ENCODE peak calls at places on chromosomes 5 and 9, in five cellular contexts. One of them, this sample, is unnamed.

GRCh38 chr5:72436796-72437471 is 70.3 kb downstream of the ZNF366 start:
- DNase-seq in stimulated activated CD4-positive, alpha-beta T cell treated with anti-CD3 and anti-CD28 coated beads, Interleukin-1b, Interleukin-23, amount 100 ng/mL, for 4 hours: no peak
- DNase-seq in progenitor cell of endocrine pancreas: no peak
- DNase-seq in AG08396: no peak
- DNase-seq in COR-L47: no peak
- DNase-seq in this sample: no peak

GRCh38 chr9:12859704-12860251 is 85.0 kb downstream of the LURAP1L start:
- DNase-seq in stimulated activated CD4-positive, alpha-beta T cell treated with anti-CD3 and anti-CD28 coated beads, Interleukin-1b, Interleukin-23, amount 100 ng/mL, for 4 hours: no peak
- DNase-seq in progenitor cell of endocrine pancreas: no peak
- DNase-seq in AG08396: peak
- DNase-seq in COR-L47: peak
- DNase-seq in this sample: no peak

GRCh38 chr5:180097926-180098325 is 26.4 kb upstream of the RNF130 start:
- DNase-seq in stimulated activated CD4-positive, alpha-beta T cell treated with anti-CD3 and anti-CD28 coated beads, Interleukin-1b, Interleukin-23, amount 100 ng/mL, for 4 hours: no peak
- DNase-seq in progenitor cell of endocrine pancreas: no peak
- DNase-seq in AG08396: no peak
- DNase-seq in COR-L47: no peak
- DNase-seq in this sample: no peak

GRCh38 chr5:172412724-172413260 is 41.5 kb downstream of the SH3PXD2B start:
- DNase-seq in stimulated activated CD4-positive, alpha-beta T cell treated with anti-CD3 and anti-CD28 coated beads, Interleukin-1b, Interleukin-23, amount 100 ng/mL, for 4 hours: no peak
- DNase-seq in progenitor cell of endocrine pancreas: no peak
- DNase-seq in AG08396: peak
- DNase-seq in COR-L47: peak
- DNase-seq in this sample: no peak

GRCh38 chr5:139178582-139178917 is 19.6 kb downstream of the SIL1 start:
- DNase-seq in stimulated activated CD4-positive, alpha-beta T cell treated with anti-CD3 and anti-CD28 coated beads, Interleukin-1b, Interleukin-23, amount 100 ng/mL, for 4 hours: no peak
- DNase-seq in progenitor cell of endocrine pancreas: no peak
- DNase-seq in AG08396: no peak
- DNase-seq in COR-L47: no peak
- DNase-seq in this sample: no peak

GRCh38 chr9:83432104-83432627 is 106.0 kb downstream of the FRMD3 start:
- DNase-seq in stimulated activated CD4-positive, alpha-beta T cell treated with anti-CD3 and anti-CD28 coated beads, Interleukin-1b, Interleukin-23, amount 100 ng/mL, for 4 hours: no peak
- DNase-seq in progenitor cell of endocrine pancreas: no peak
- DNase-seq in AG08396: peak
- DNase-seq in COR-L47: no peak
- DNase-seq in this sample: no peak

GRCh38 chr9:136342191-136343120 is 15.1 kb downstream of the GPSM1 start:
- DNase-seq in stimulated activated CD4-positive, alpha-beta T cell treated with anti-CD3 and anti-CD28 coated beads, Interleukin-1b, Interleukin-23, amount 100 ng/mL, for 4 hours: peak
- DNase-seq in progenitor cell of endocrine pancreas: peak
- DNase-seq in AG08396: peak
- DNase-seq in COR-L47: no peak
- DNase-seq in this sample: peak

GRCh38 chr9:37289631-37290030 is 132.9 kb upstream of the GRHPR start:
- DNase-seq in stimulated activated CD4-positive, alpha-beta T cell treated with anti-CD3 and anti-CD28 coated beads, Interleukin-1b, Interleukin-23, amount 100 ng/mL, for 4 hours: no peak
- DNase-seq in progenitor cell of endocrine pancreas: no peak
- DNase-seq in AG08396: no peak
- DNase-seq in COR-L47: no peak
- DNase-seq in this sample: no peak

GRCh38 chr5:168939887-168940534 is 360.8 kb upstream of the PANK3 start:
- DNase-seq in stimulated activated CD4-positive, alpha-beta T cell treated with anti-CD3 and anti-CD28 coated beads, Interleukin-1b, Interleukin-23, amount 100 ng/mL, for 4 hours: no peak
- DNase-seq in progenitor cell of endocrine pancreas: no peak
- DNase-seq in AG08396: no peak
- DNase-seq in COR-L47: no peak
- DNase-seq in this sample: no peak

GRCh38 chr5:112119969-112120368 is 299.1 kb downstream of the EPB41L4A start:
- DNase-seq in stimulated activated CD4-positive, alpha-beta T cell treated with anti-CD3 and anti-CD28 coated beads, Interleukin-1b, Interleukin-23, amount 100 ng/mL, for 4 hours: no peak
- DNase-seq in progenitor cell of endocrine pancreas: no peak
- DNase-seq in AG08396: no peak
- DNase-seq in COR-L47: no peak
- DNase-seq in this sample: no peak

GRCh38 chr5:90983148-90983547 is 400.0 kb downstream of the ARRDC3 start:
- DNase-seq in stimulated activated CD4-positive, alpha-beta T cell treated with anti-CD3 and anti-CD28 coated beads, Interleukin-1b, Interleukin-23, amount 100 ng/mL, for 4 hours: no peak
- DNase-seq in progenitor cell of endocrine pancreas: no peak
- DNase-seq in AG08396: peak
- DNase-seq in COR-L47: no peak
- DNase-seq in this sample: no peak

GRCh38 chr9:118483677-118484076 is 779.5 kb downstream of the TLR4 start:
- DNase-seq in stimulated activated CD4-positive, alpha-beta T cell treated with anti-CD3 and anti-CD28 coated beads, Interleukin-1b, Interleukin-23, amount 100 ng/mL, for 4 hours: no peak
- DNase-seq in progenitor cell of endocrine pancreas: no peak
- DNase-seq in AG08396: no peak
- DNase-seq in COR-L47: no peak
- DNase-seq in this sample: no peak

GRCh38 chr5:60597570-60597969 is 102.4 kb downstream of the DEPDC1B start:
- DNase-seq in stimulated activated CD4-positive, alpha-beta T cell treated with anti-CD3 and anti-CD28 coated beads, Interleukin-1b, Interleukin-23, amount 100 ng/mL, for 4 hours: no peak
- DNase-seq in progenitor cell of endocrine pancreas: no peak
- DNase-seq in AG08396: no peak
- DNase-seq in COR-L47: no peak
- DNase-seq in this sample: no peak

GRCh38 chr5:102570747-102571146 is 71.9 kb upstream of the SLCO6A1 start:
- DNase-seq in stimulated activated CD4-positive, alpha-beta T cell treated with anti-CD3 and anti-CD28 coated beads, Interleukin-1b, Interleukin-23, amount 100 ng/mL, for 4 hours: no peak
- DNase-seq in progenitor cell of endocrine pancreas: no peak
- DNase-seq in AG08396: no peak
- DNase-seq in COR-L47: no peak
- DNase-seq in this sample: no peak

GRCh38 chr5:113569396-113569795 is 55.9 kb downstream of the YTHDC2 start:
- DNase-seq in stimulated activated CD4-positive, alpha-beta T cell treated with anti-CD3 and anti-CD28 coated beads, Interleukin-1b, Interleukin-23, amount 100 ng/mL, for 4 hours: no peak
- DNase-seq in progenitor cell of endocrine pancreas: no peak
- DNase-seq in AG08396: no peak
- DNase-seq in COR-L47: no peak
- DNase-seq in this sample: no peak

GRCh38 chr5:75886706-75887105 is 169.5 kb upstream of the POC5 start:
- DNase-seq in stimulated activated CD4-positive, alpha-beta T cell treated with anti-CD3 and anti-CD28 coated beads, Interleukin-1b, Interleukin-23, amount 100 ng/mL, for 4 hours: no peak
- DNase-seq in progenitor cell of endocrine pancreas: no peak
- DNase-seq in AG08396: no peak
- DNase-seq in COR-L47: no peak
- DNase-seq in this sample: no peak

GRCh38 chr5:20113031-20113685 is 125.2 kb upstream of the CDH18 start:
- DNase-seq in stimulated activated CD4-positive, alpha-beta T cell treated with anti-CD3 and anti-CD28 coated beads, Interleukin-1b, Interleukin-23, amount 100 ng/mL, for 4 hours: no peak
- DNase-seq in progenitor cell of endocrine pancreas: no peak
- DNase-seq in AG08396: no peak
- DNase-seq in COR-L47: peak
- DNase-seq in this sample: no peak

GRCh38 chr5:1285141-1285540 is 9.7 kb downstream of the TERT start:
- DNase-seq in stimulated activated CD4-positive, alpha-beta T cell treated with anti-CD3 and anti-CD28 coated beads, Interleukin-1b, Interleukin-23, amount 100 ng/mL, for 4 hours: no peak
- DNase-seq in progenitor cell of endocrine pancreas: no peak
- DNase-seq in AG08396: no peak
- DNase-seq in COR-L47: no peak
- DNase-seq in this sample: no peak

GRCh38 chr9:75880556-75880955 is 9.9 kb upstream of the PCSK5 start:
- DNase-seq in stimulated activated CD4-positive, alpha-beta T cell treated with anti-CD3 and anti-CD28 coated beads, Interleukin-1b, Interleukin-23, amount 100 ng/mL, for 4 hours: no peak
- DNase-seq in progenitor cell of endocrine pancreas: no peak
- DNase-seq in AG08396: no peak
- DNase-seq in COR-L47: no peak
- DNase-seq in this sample: no peak

GRCh38 chr9:95341262-95342011 is 23.9 kb upstream of the FANCC start:
- DNase-seq in stimulated activated CD4-positive, alpha-beta T cell treated with anti-CD3 and anti-CD28 coated beads, Interleukin-1b, Interleukin-23, amount 100 ng/mL, for 4 hours: no peak
- DNase-seq in progenitor cell of endocrine pancreas: no peak
- DNase-seq in AG08396: peak
- DNase-seq in COR-L47: peak
- DNase-seq in this sample: no peak

GRCh38 chr5:141747152-141747640 is 65.2 kb upstream of the ARAP3 start:
- DNase-seq in stimulated activated CD4-positive, alpha-beta T cell treated with anti-CD3 and anti-CD28 coated beads, Interleukin-1b, Interleukin-23, amount 100 ng/mL, for 4 hours: no peak
- DNase-seq in progenitor cell of endocrine pancreas: no peak
- DNase-seq in AG08396: peak
- DNase-seq in COR-L47: peak
- DNase-seq in this sample: no peak

GRCh38 chr5:59274130-59274529 is 619.4 kb downstream of the PDE4D start:
- DNase-seq in stimulated activated CD4-positive, alpha-beta T cell treated with anti-CD3 and anti-CD28 coated beads, Interleukin-1b, Interleukin-23, amount 100 ng/mL, for 4 hours: no peak
- DNase-seq in progenitor cell of endocrine pancreas: no peak
- DNase-seq in AG08396: no peak
- DNase-seq in COR-L47: no peak
- DNase-seq in this sample: no peak

GRCh38 chr9:87118594-87118993 is 171.3 kb upstream of the GAS1 start:
- DNase-seq in stimulated activated CD4-positive, alpha-beta T cell treated with anti-CD3 and anti-CD28 coated beads, Interleukin-1b, Interleukin-23, amount 100 ng/mL, for 4 hours: no peak
- DNase-seq in progenitor cell of endocrine pancreas: no peak
- DNase-seq in AG08396: no peak
- DNase-seq in COR-L47: no peak
- DNase-seq in this sample: no peak

GRCh38 chr5:142324377-142324870 is 397 bp downstream of the SPRY4 start:
- DNase-seq in stimulated activated CD4-positive, alpha-beta T cell treated with anti-CD3 and anti-CD28 coated beads, Interleukin-1b, Interleukin-23, amount 100 ng/mL, for 4 hours: no peak
- DNase-seq in progenitor cell of endocrine pancreas: peak
- DNase-seq in AG08396: peak
- DNase-seq in COR-L47: no peak
- DNase-seq in this sample: peak

GRCh38 chr9:127140842-127141675 is 18.6 kb upstream of the ANGPTL2 start:
- DNase-seq in stimulated activated CD4-positive, alpha-beta T cell treated with anti-CD3 and anti-CD28 coated beads, Interleukin-1b, Interleukin-23, amount 100 ng/mL, for 4 hours: no peak
- DNase-seq in progenitor cell of endocrine pancreas: no peak
- DNase-seq in AG08396: no peak
- DNase-seq in COR-L47: no peak
- DNase-seq in this sample: no peak

GRCh38 chr9:82031538-82032280 is 43.1 kb downstream of the SPATA31D1 start:
- DNase-seq in stimulated activated CD4-positive, alpha-beta T cell treated with anti-CD3 and anti-CD28 coated beads, Interleukin-1b, Interleukin-23, amount 100 ng/mL, for 4 hours: no peak
- DNase-seq in progenitor cell of endocrine pancreas: no peak
- DNase-seq in AG08396: peak
- DNase-seq in COR-L47: no peak
- DNase-seq in this sample: no peak

GRCh38 chr5:1016036-1016435 is 7.4 kb downstream of the NKD2 start:
- DNase-seq in stimulated activated CD4-positive, alpha-beta T cell treated with anti-CD3 and anti-CD28 coated beads, Interleukin-1b, Interleukin-23, amount 100 ng/mL, for 4 hours: no peak
- DNase-seq in progenitor cell of endocrine pancreas: no peak
- DNase-seq in AG08396: no peak
- DNase-seq in COR-L47: no peak
- DNase-seq in this sample: no peak

GRCh38 chr9:112881366-112881765 is 9.3 kb downstream of the SLC46A2 start:
- DNase-seq in stimulated activated CD4-positive, alpha-beta T cell treated with anti-CD3 and anti-CD28 coated beads, Interleukin-1b, Interleukin-23, amount 100 ng/mL, for 4 hours: no peak
- DNase-seq in progenitor cell of endocrine pancreas: no peak
- DNase-seq in AG08396: peak
- DNase-seq in COR-L47: no peak
- DNase-seq in this sample: no peak

GRCh38 chr5:1468629-1469527 is 23.6 kb upstream of the SLC6A3 start:
- DNase-seq in stimulated activated CD4-positive, alpha-beta T cell treated with anti-CD3 and anti-CD28 coated beads, Interleukin-1b, Interleukin-23, amount 100 ng/mL, for 4 hours: no peak
- DNase-seq in progenitor cell of endocrine pancreas: no peak
- DNase-seq in AG08396: no peak
- DNase-seq in COR-L47: no peak
- DNase-seq in this sample: no peak

GRCh38 chr5:56310711-56311204 is 77.6 kb upstream of the ANKRD55 start:
- DNase-seq in stimulated activated CD4-positive, alpha-beta T cell treated with anti-CD3 and anti-CD28 coated beads, Interleukin-1b, Interleukin-23, amount 100 ng/mL, for 4 hours: no peak
- DNase-seq in progenitor cell of endocrine pancreas: no peak
- DNase-seq in AG08396: no peak
- DNase-seq in COR-L47: no peak
- DNase-seq in this sample: no peak

GRCh38 chr9:136538599-136539426 is 7.0 kb downstream of the NOTCH1 start:
- DNase-seq in stimulated activated CD4-positive, alpha-beta T cell treated with anti-CD3 and anti-CD28 coated beads, Interleukin-1b, Interleukin-23, amount 100 ng/mL, for 4 hours: peak
- DNase-seq in progenitor cell of endocrine pancreas: no peak
- DNase-seq in AG08396: no peak
- DNase-seq in COR-L47: no peak
- DNase-seq in this sample: peak